ENCODE peak calls at places on chromosomes 5 and 9, in five cellular contexts. One of them, this sample, is unnamed.

GRCh38 chr9:115327441-115328122 is 209.6 kb upstream of the TNC start:
- DNase-seq in suprapubic skin: no peak
- DNase-seq in K562: no peak
- DNase-seq in HCT116: no peak
- DNase-seq in H1: no peak
- DNase-seq in this sample: no peak

GRCh38 chr9:128211551-128212281 is 8.5 kb downstream of the DNM1 start:
- DNase-seq in HCT116: no peak
- DNase-seq in K562: no peak
- DNase-seq in suprapubic skin: no peak
- DNase-seq in H1: no peak
- DNase-seq in this sample: no peak

GRCh38 chr5:141832131-141832530 is 46.1 kb downstream of the PCDH1 start:
- DNase-seq in K562: no peak
- DNase-seq in H1: no peak
- DNase-seq in suprapubic skin: no peak
- DNase-seq in HCT116: no peak
- DNase-seq in this sample: no peak

GRCh38 chr5:141476132-141476909 is 555 bp downstream of the PCDHGC3 start:
- DNase-seq in K562: no peak
- DNase-seq in H1: peak; percentile 75
- DNase-seq in HCT116: no peak
- DNase-seq in suprapubic skin: peak; percentile 76
- DNase-seq in this sample: no peak

GRCh38 chr5:160486573-160486972 is 64.9 kb downstream of the PTTG1 start:
- DNase-seq in K562: no peak
- DNase-seq in HCT116: no peak
- DNase-seq in H1: no peak
- DNase-seq in suprapubic skin: no peak
- DNase-seq in this sample: no peak

GRCh38 chr5:55231476-55232193 is 1.8 kb downstream of the CCNO start:
- DNase-seq in suprapubic skin: no peak
- DNase-seq in HCT116: no peak
- DNase-seq in H1: peak; percentile 62
- DNase-seq in K562: no peak
- DNase-seq in this sample: no peak

GRCh38 chr9:128733256-128733655 is 9.3 kb upstream of the ZDHHC12 start:
- DNase-seq in suprapubic skin: no peak
- DNase-seq in K562: peak; percentile 86
- DNase-seq in H1: peak; percentile 91
- DNase-seq in HCT116: peak; percentile 93
- DNase-seq in this sample: peak; percentile 76

GRCh38 chr9:135134253-135135028 is 47.0 kb downstream of the OLFM1 start:
- DNase-seq in suprapubic skin: no peak
- DNase-seq in K562: no peak
- DNase-seq in H1: no peak
- DNase-seq in HCT116: no peak
- DNase-seq in this sample: no peak

GRCh38 chr9:111730937-111731567 is 63.7 kb downstream of the SHOC1 start:
- DNase-seq in HCT116: no peak
- DNase-seq in K562: no peak
- DNase-seq in H1: no peak
- DNase-seq in suprapubic skin: no peak
- DNase-seq in this sample: no peak

GRCh38 chr9:98569491-98569890 is 139.2 kb downstream of the GABBR2 start:
- DNase-seq in suprapubic skin: no peak
- DNase-seq in K562: no peak
- DNase-seq in H1: no peak
- DNase-seq in HCT116: no peak
- DNase-seq in this sample: no peak

DNA sequence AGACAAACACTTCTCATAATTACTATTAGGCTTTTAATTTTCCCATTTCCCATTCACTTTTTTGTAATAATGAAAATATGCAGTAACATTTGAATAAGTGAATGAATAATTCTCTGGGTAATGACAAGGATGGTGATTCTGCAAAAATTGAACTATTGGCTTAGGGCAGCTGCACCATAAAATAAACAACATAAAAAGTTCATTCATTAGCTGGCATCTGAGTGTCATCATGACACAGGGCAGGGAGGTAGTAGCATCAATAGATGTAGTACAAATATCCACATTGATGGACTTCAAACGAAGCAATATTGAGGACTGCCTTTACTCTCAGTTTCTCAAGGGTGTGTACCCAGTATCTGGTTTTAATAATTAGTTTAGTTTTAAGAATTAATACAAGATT is 4.9 kb downstream of the MEGF10 start:
- DNase-seq in K562: no peak
- DNase-seq in suprapubic skin: no peak
- DNase-seq in H1: no peak
- DNase-seq in HCT116: no peak
- DNase-seq in this sample: no peak
- H3K4me3 ChIP-seq in K562: no peak overlapping the region
- H3K4me3 ChIP-seq in suprapubic skin: no peak overlapping the region
- H3K4me3 ChIP-seq in H1: no peak overlapping the region
- H3K4me3 ChIP-seq in HCT116: no peak overlapping the region
- H3K4me3 ChIP-seq in this sample: no peak overlapping the region

GRCh38 chr5:82387041-82387818 is 109.1 kb upstream of the RPS23 start:
- DNase-seq in suprapubic skin: no peak
- DNase-seq in K562: no peak
- DNase-seq in HCT116: peak; percentile 77
- DNase-seq in H1: no peak
- DNase-seq in this sample: no peak
- TF ChIP-seq POLR2AphosphoS5 in suprapubic skin: no peak
- TF ChIP-seq POLR2AphosphoS5 in K562: no peak
- TF ChIP-seq POLR2AphosphoS5 in HCT116: no peak
- TF ChIP-seq POLR2AphosphoS5 in H1: no peak
- TF ChIP-seq POLR2AphosphoS5 in this sample: no peak

GRCh38 chr5:98770158-98770910 is 3.1 kb upstream of the RGMB start:
- DNase-seq in suprapubic skin: peak; percentile 76
- DNase-seq in H1: no peak
- DNase-seq in K562: no peak
- DNase-seq in HCT116: no peak
- DNase-seq in this sample: peak; percentile 23

GRCh38 chr5:98769256-98770157 is 4.0 kb upstream of the RGMB start:
- DNase-seq in HCT116: no peak
- DNase-seq in K562: no peak
- DNase-seq in H1: peak; percentile 86
- DNase-seq in suprapubic skin: peak; percentile 63
- DNase-seq in this sample: no peak

GRCh38 chr5:98767563-98767962 is 5.9 kb upstream of the RGMB start:
- DNase-seq in HCT116: no peak
- DNase-seq in suprapubic skin: no peak
- DNase-seq in K562: no peak
- DNase-seq in H1: no peak
- DNase-seq in this sample: no peak

GRCh38 chr5:98768160-98769005 is 5.1 kb upstream of the RGMB start:
- DNase-seq in K562: peak; percentile 39
- DNase-seq in HCT116: no peak
- DNase-seq in H1: peak; percentile 82
- DNase-seq in suprapubic skin: peak; percentile 58
- DNase-seq in this sample: peak; percentile 9

DNA sequence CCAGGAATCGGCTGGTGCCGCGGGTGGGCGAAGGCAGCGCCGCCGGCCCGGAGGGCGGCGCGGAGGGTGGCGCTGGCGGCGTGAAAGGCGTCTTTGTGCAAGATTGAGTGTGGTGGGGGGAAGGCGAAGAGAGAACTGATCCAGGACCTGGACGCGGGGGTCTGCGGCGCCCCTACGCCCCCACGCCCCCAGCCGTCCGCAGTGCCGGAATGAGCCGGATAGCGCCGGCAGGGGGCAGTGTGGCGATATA is 4.5 kb upstream of the RGMB start:
- DNase-seq in H1: no peak
- DNase-seq in suprapubic skin: no peak
- DNase-seq in K562: no peak
- DNase-seq in HCT116: no peak
- DNase-seq in this sample: no peak
- H3K4me3 ChIP-seq in H1: peak overlapping the region; percentile 81
- H3K4me3 ChIP-seq in suprapubic skin: peak overlapping the region; percentile 72
- H3K4me3 ChIP-seq in K562: no peak overlapping the region
- H3K4me3 ChIP-seq in HCT116: peak overlapping the region; percentile 59
- H3K4me3 ChIP-seq in this sample: peak overlapping the region; percentile 16

GRCh38 chr5:38556115-38556598 is 289 bp downstream of the LIFR start:
- DNase-seq in suprapubic skin: peak; percentile 69
- DNase-seq in H1: peak; percentile 62
- DNase-seq in HCT116: no peak
- DNase-seq in K562: peak; percentile 51
- DNase-seq in this sample: no peak

GRCh38 chr5:38556599-38557308 is at the start of gene LIFR:
- DNase-seq in H1: peak; percentile 83
- DNase-seq in HCT116: peak; percentile 19
- DNase-seq in suprapubic skin: peak; percentile 86
- DNase-seq in K562: peak; percentile 97
- DNase-seq in this sample: no peak

GRCh38 chr5:38554860-38555259 is 1.6 kb downstream of the LIFR start:
- DNase-seq in K562: no peak
- DNase-seq in HCT116: no peak
- DNase-seq in H1: no peak
- DNase-seq in suprapubic skin: no peak
- DNase-seq in this sample: no peak

GRCh38 chr5:38557309-38557710 is 864 bp upstream of the LIFR start:
- DNase-seq in HCT116: no peak
- DNase-seq in K562: no peak
- DNase-seq in H1: no peak
- DNase-seq in suprapubic skin: no peak
- DNase-seq in this sample: no peak

GRCh38 chr5:38555354-38556114 is 912 bp downstream of the LIFR start:
- DNase-seq in suprapubic skin: no peak
- DNase-seq in H1: no peak
- DNase-seq in HCT116: no peak
- DNase-seq in K562: no peak
- DNase-seq in this sample: no peak
- TF ChIP-seq POLR2AphosphoS5 in suprapubic skin: no peak
- TF ChIP-seq POLR2AphosphoS5 in H1: no peak
- TF ChIP-seq POLR2AphosphoS5 in HCT116: no peak
- TF ChIP-seq POLR2AphosphoS5 in K562: no peak
- TF ChIP-seq POLR2AphosphoS5 in this sample: no peak

GRCh38 chr9:23590601-23591000 is 235.4 kb downstream of the ELAVL2 start:
- DNase-seq in K562: no peak
- DNase-seq in suprapubic skin: no peak
- DNase-seq in H1: no peak
- DNase-seq in HCT116: no peak
- DNase-seq in this sample: no peak
- H3K4me3 ChIP-seq in K562: no peak overlapping the region
- H3K4me3 ChIP-seq in suprapubic skin: peak overlapping the region; percentile 18
- H3K4me3 ChIP-seq in H1: no peak overlapping the region
- H3K4me3 ChIP-seq in HCT116: no peak overlapping the region
- H3K4me3 ChIP-seq in this sample: no peak overlapping the region

GRCh38 chr5:117731445-117731844 is 1156.8 kb upstream of the SEMA6A start:
- DNase-seq in HCT116: no peak
- DNase-seq in K562: no peak
- DNase-seq in H1: no peak
- DNase-seq in suprapubic skin: no peak
- DNase-seq in this sample: no peak
- TF ChIP-seq POLR2AphosphoS5 in HCT116: no peak
- TF ChIP-seq POLR2AphosphoS5 in K562: no peak
- TF ChIP-seq POLR2AphosphoS5 in H1: no peak
- TF ChIP-seq POLR2AphosphoS5 in suprapubic skin: no peak
- TF ChIP-seq POLR2AphosphoS5 in this sample: no peak

This sample was measured in HL-60.